ENCODE peak calls at places on chromosomes 5 and 9, in seven cellular contexts. G, V, U, O, B, C and W are unnamed samples.
A peak's percentile ranks its signal among the peaks of the same experiment; 100 is the strongest.

GRCh38 chr5:125597338-125597737 is 825.9 kb upstream of the GRAMD2B start:
- DNase-seq in G (no peak), V (peak; percentile 41), B (no peak), O (no peak), U (no peak), C (no peak), W (no peak)

GRCh38 chr5:38299585-38299984 is 41.2 kb downstream of the EGFLAM start:
- DNase-seq in G (no peak), O (no peak), C (no peak), U (no peak), V (no peak), B (no peak), W (no peak)

GRCh38 chr9:77743381-77743780 is 95.3 kb upstream of the GNA14 start:
- DNase-seq in U (no peak), G (no peak), C (no peak), V (peak; percentile 71), O (no peak), B (no peak), W (no peak)

GRCh38 chr5:77390795-77391194 is 101.3 kb downstream of the WDR41 start:
- DNase-seq in C (no peak), G (no peak), B (no peak), U (no peak), V (peak; percentile 72), O (no peak), W (no peak)

GRCh38 chr9:132589148-132590036 is 7.0 kb downstream of the BARHL1 start:
- DNase-seq in U (no peak), B (no peak), V (no peak), C (no peak), G (no peak), O (no peak), W (peak; percentile 16)

GRCh38 chr5:74552101-74552500 is 88.4 kb downstream of the ENC1 start:
- DNase-seq in V (no peak), U (no peak), C (no peak), B (no peak), O (no peak), G (no peak), W (no peak)

GRCh38 chr9:88872171-88872946 is 118.9 kb upstream of the S1PR3 start:
- DNase-seq in G (no peak), B (no peak), O (no peak), C (no peak), V (no peak), U (no peak), W (no peak)

GRCh38 chr9:129136446-129137049 is 25.3 kb downstream of the PTPA start:
- DNase-seq in B (no peak), O (no peak), C (no peak), U (no peak), G (no peak), V (no peak), W (no peak)

GRCh38 chr9:136342191-136343120 is 15.1 kb downstream of the GPSM1 start:
- DNase-seq in O (no peak), C (peak; percentile 73), B (no peak), U (peak; percentile 67), V (peak; percentile 79), G (no peak), W (peak; percentile 93)

GRCh38 chr9:126775926-126776325 is 28.9 kb upstream of the ZBTB43 start:
- DNase-seq in C (no peak), U (no peak), V (no peak), B (no peak), O (no peak), G (no peak), W (no peak)

GRCh38 chr9:37840560-37841194 is 40.1 kb downstream of the DCAF10 start:
- DNase-seq in G (no peak), U (no peak), V (peak; percentile 77), O (peak; percentile 49), C (peak; percentile 20), B (no peak), W (no peak)

GRCh38 chr9:38084556-38084880 is 15.5 kb upstream of the SHB start:
- DNase-seq in G (peak; percentile 13), C (no peak), V (no peak), O (no peak), B (no peak), U (no peak), W (peak; percentile 40)

GRCh38 chr9:75878461-75878860 is 12.0 kb upstream of the PCSK5 start:
- DNase-seq in U (no peak), G (no peak), B (no peak), C (no peak), O (no peak), V (no peak), W (no peak)

GRCh38 chr5:89282832-89283510 is 400.0 kb upstream of the MEF2C start:
- DNase-seq in C (no peak), V (peak; percentile 59), U (no peak), B (no peak), G (no peak), O (peak; percentile 42), W (no peak)

GRCh38 chr5:122138356-122138755 is 9.0 kb downstream of the ZNF474 start:
- DNase-seq in C (no peak), B (no peak), U (no peak), G (no peak), V (no peak), O (no peak), W (no peak)

GRCh38 chr9:97873877-97874276 is 20.9 kb downstream of the FOXE1 start:
- DNase-seq in B (peak; percentile 78), V (peak; percentile 15), C (no peak), O (no peak), G (no peak), U (no peak), W (no peak)

GRCh38 chr9:534886-535285 is 306.6 kb upstream of the DMRT1 start:
- DNase-seq in U (no peak), O (no peak), B (no peak), G (no peak), V (no peak), C (no peak), W (peak; percentile 50)

GRCh38 chr5:6675784-6676499 is 37.3 kb upstream of the TENT4A start:
- DNase-seq in C (no peak), O (no peak), G (no peak), V (no peak), B (no peak), U (no peak), W (no peak)

GRCh38 chr5:31196309-31196708 is 2.8 kb downstream of the CDH6 start:
- DNase-seq in G (no peak), C (no peak), V (peak; percentile 58), B (no peak), O (no peak), U (no peak), W (no peak)

GRCh38 chr5:79284852-79285251 is 48.9 kb downstream of the JMY start:
- DNase-seq in U (no peak), C (no peak), B (no peak), V (no peak), O (no peak), G (no peak), W (no peak)